ENCODE peak calls at places on chromosomes 1 and 21, in seven cellular contexts. V is epithelial cell of esophagus, Y is activated B cell treated with CpG ODN at 0.5 μM for 24 hours, G is heart right ventricle, L is GM13977, X is neural crest cell, M is heart left ventricle. E is an unnamed sample.
A peak's percentile ranks its signal among the peaks of the same experiment; 100 is the strongest.

GRCh38 chr1:229710746-229711145 is 84.7 kb downstream of the URB2 start:
- DNase-seq in X (no peak), L (no peak), Y (no peak), G (no peak), V (no peak), M (no peak), E (no peak)

GRCh38 chr1:10509823-10510509 is 35.2 kb downstream of the PEX14 start:
- DNase-seq in X (no peak), G (no peak), L (no peak), M (no peak), V (no peak), Y (no peak), E (no peak)

GRCh38 chr1:19485362-19486187 is at the start of gene CAPZB:
- DNase-seq in M (peak; percentile 98), G (peak; percentile 96), Y (peak; percentile 91), V (peak; percentile 93), L (peak; percentile 98), X (peak; percentile 84), E (peak; percentile 96)

GRCh38 chr1:44481701-44482100 is 76.6 kb downstream of the RNF220 start:
- DNase-seq in M (no peak), X (no peak), Y (no peak), L (no peak), G (no peak), V (no peak), E (no peak)

GRCh38 chr1:241343956-241344355 is 13.0 kb downstream of the RGS7 start:
- DNase-seq in Y (no peak), L (no peak), X (no peak), M (no peak), V (peak; percentile 3), G (no peak), E (no peak)

GRCh38 chr1:20250346-20250989 is 40.2 kb upstream of the VWA5B1 start:
- DNase-seq in V (peak; percentile 47), G (peak; percentile 8), M (no peak), X (no peak), Y (no peak), L (no peak), E (no peak)

GRCh38 chr1:36324322-36324802 is 917 bp upstream of the EVA1B start:
- DNase-seq in G (no peak), V (no peak), X (no peak), M (no peak), L (no peak), Y (no peak), E (no peak)

GRCh38 chr21:39533545-39534226 is 79.1 kb upstream of the B3GALT5 start:
- DNase-seq in L (no peak), Y (no peak), V (no peak), X (no peak), G (no peak), M (no peak), E (no peak)

GRCh38 chr1:221274373-221274772 is 395.1 kb downstream of the HLX start:
- DNase-seq in Y (no peak), G (no peak), V (no peak), L (no peak), X (no peak), M (peak; percentile 27), E (no peak)

GRCh38 chr1:208928335-208928734 is 655.2 kb upstream of the CAMK1G start:
- DNase-seq in X (no peak), G (no peak), M (no peak), Y (no peak), V (no peak), L (no peak), E (no peak)

GRCh38 chr1:7578206-7578605 is 192.9 kb upstream of the VAMP3 start:
- DNase-seq in Y (no peak), M (no peak), V (no peak), L (no peak), G (no peak), X (no peak), E (peak; percentile 87)

GRCh38 chr1:119674835-119675289 is 26.8 kb upstream of the ZNF697 start:
- DNase-seq in V (peak; percentile 93), L (peak; percentile 50), M (no peak), X (no peak), G (no peak), Y (no peak), E (no peak)

GRCh38 chr1:115133440-115133839 is 44.1 kb upstream of the TSPAN2 start:
- DNase-seq in G (no peak), L (no peak), Y (no peak), V (peak; percentile 73), M (no peak), X (no peak), E (no peak)

GRCh38 chr1:115135681-115136080 is 46.4 kb upstream of the TSPAN2 start:
- DNase-seq in Y (no peak), X (no peak), V (peak; percentile 67), G (no peak), L (no peak), M (no peak), E (no peak)

GRCh38 chr1:115136106-115136505 is 46.8 kb upstream of the TSPAN2 start:
- DNase-seq in V (peak; percentile 57), X (no peak), G (no peak), M (no peak), Y (no peak), L (no peak), E (no peak)

GRCh38 chr1:115134231-115134630 is 44.9 kb upstream of the TSPAN2 start:
- DNase-seq in X (no peak), L (no peak), M (no peak), Y (no peak), V (no peak), G (peak; percentile 13), E (no peak)

DNA sequence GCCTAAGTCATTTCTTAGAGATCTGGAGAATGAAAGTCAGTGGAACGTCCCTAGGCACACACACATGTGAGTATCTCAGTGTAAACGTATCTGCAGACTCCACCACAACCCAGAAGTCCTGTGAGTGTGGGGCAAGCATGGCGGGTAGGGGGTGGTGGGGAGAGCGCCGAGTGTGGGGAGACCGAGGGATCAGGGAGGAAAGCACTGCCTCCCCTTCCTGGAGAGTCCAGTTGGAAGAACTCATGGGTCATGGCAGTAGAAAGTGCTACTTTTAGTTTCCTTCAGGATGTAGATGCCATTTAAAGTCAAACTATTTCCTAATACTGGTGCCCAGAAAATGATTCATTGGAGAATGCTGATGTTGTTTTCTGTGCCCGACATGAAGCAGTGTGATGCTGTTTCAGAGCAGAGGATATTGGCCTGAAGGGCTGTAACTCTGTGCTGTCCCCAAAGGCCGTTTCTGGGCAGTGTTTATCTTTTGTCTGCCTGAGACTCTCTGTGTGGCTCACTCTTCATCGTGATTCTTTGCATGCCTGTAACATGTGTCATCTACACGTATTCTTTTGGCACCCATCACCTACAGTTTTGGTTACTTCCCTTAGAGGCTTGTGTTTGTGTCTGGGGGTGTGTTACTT is 45.7 kb upstream of the TSPAN2 start:
- DNase-seq in X (no peak), V (peak; percentile 94), L (no peak), Y (no peak), G (no peak), M (no peak), E (no peak)
- TF ChIP-seq CTCF in X (no peak), V (no peak), L (no peak), Y (no peak), G (no peak), M (no peak), E (peak; percentile 59)

DNA sequence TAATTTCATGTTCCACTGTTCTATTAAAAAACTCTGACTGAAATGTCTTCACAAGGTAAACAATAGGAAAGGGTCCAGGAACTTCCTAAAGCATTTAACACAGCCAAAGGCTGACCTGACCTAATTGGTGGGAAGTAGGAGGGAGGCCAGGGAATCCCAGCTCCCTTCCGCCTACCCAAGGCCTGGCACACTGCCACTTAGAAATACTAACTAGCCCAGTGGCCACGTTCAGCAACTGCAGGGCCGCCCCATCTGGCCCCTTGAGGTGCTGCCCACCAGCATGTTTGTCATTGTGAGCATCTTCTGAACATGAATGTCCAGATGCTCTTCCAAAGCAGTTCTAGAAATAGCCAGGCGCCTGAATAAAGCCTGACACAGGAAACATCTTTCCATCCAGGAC is 44.7 kb upstream of the BCL9 start:
- DNase-seq in M (no peak), X (no peak), G (peak; percentile 65), V (peak; percentile 13), L (no peak), Y (no peak), E (no peak)
- TF ChIP-seq CTCF in M (peak; percentile 44), X (no peak), G (peak; percentile 59), V (peak; percentile 31), L (no peak), Y (no peak), E (peak; percentile 57)

GRCh38 chr1:54649130-54649898 is 7.7 kb downstream of the MROH7 start:
- DNase-seq in L (no peak), V (no peak), X (no peak), Y (no peak), G (no peak), M (no peak), E (no peak)

GRCh38 chr1:54640863-54641836 is at the start of gene MROH7:
- DNase-seq in Y (no peak), V (no peak), M (no peak), X (no peak), G (no peak), L (no peak), E (no peak)

GRCh38 chr1:54645806-54646676 is 4.5 kb downstream of the MROH7 start:
- DNase-seq in G (peak; percentile 59), V (no peak), M (no peak), L (no peak), Y (no peak), X (no peak), E (no peak)

GRCh38 chr1:54640361-54640760 is 1.2 kb upstream of the MROH7 start:
- DNase-seq in G (no peak), Y (no peak), V (no peak), L (no peak), M (no peak), X (no peak), E (no peak)

DNA sequence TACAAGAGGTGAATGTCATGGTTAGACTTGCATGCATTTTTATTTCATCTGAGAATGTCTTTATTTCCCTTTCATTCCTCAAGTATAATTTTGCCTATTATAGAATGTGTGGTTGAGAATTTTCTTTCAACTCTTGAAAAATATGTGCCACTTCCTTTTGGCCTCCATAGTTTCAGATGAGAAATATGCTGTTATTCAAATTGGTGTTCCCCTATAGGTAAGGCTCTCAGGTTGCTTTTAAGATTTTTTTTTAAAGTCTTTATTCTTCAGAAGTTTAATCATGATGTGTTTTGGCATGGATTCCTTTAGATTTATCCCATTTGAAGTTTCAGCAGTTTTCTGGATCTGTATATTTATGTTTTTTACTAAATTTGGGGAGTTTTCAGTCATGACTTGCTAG is 2.1 kb downstream of the MROH7 start:
- DNase-seq in M (no peak), L (no peak), V (no peak), Y (no peak), X (no peak), G (no peak), E (no peak)
- TF ChIP-seq CTCF in M (no peak), L (no peak), V (no peak), Y (no peak), X (no peak), G (no peak), E (no peak)

DNA sequence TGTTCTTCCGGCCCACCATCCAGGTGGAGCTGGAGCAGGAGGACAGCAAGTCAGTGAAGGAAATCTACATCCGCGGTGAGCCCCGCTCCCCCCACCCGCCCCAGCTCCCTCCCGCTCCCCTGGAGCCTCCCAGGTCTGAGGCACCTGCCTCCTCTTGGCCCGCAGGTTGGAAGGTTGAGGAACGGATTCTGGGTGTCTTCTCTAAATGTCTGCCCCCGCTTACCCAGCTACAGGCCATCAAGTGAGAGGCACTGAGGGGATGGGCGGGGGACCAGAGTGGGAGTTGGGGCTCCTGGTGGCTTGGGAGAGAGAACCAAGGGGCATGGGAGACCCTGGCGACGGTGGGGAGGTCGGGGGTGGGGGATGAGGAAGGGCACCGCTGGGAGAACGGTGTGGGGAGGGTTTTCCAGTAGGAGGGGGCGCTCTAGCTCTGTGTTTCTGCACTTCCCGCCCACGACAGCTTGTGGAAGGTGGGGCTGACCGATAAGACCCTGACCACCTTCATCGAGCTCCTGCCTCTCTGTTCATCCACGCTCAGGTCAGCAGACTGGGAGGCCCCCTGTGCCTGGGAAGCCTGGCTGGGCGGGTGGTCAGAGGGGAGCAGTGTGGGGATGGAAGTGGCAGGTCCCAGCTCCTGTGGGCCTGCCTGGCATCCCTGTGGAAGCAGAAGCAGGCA is 4.2 kb downstream of the LRRC71 start:
- DNase-seq in Y (no peak), L (no peak), V (no peak), X (no peak), M (no peak), G (no peak), E (no peak)
- TF ChIP-seq CTCF in Y (no peak), L (no peak), V (no peak), X (no peak), M (no peak), G (no peak), E (no peak)

E was measured in chondrocyte.